ENCODE peak calls at places on chromosomes 11 and 22, in four cellular contexts. O is esophagus muscularis mucosa; R is naive thymus-derived CD4-positive, alpha-beta T cell; P is fibroblast of pulmonary artery. A is an unnamed sample.

GRCh38 chr11:108983621-108984020 is 318.8 kb downstream of the DDX10 start:
- DNase-seq in O (no peak), P (no peak), R (no peak), A (no peak)

GRCh38 chr11:78181155-78181554 is 7.3 kb downstream of the KCTD21 start:
- DNase-seq in O (no peak), P (peak), R (no peak), A (no peak)

GRCh38 chr22:39306456-39307361 is 12.7 kb downstream of the RPL3 start:
- DNase-seq in P (no peak), O (no peak), R (no peak), A (no peak)

GRCh38 chr11:96168623-96169022 is 174.4 kb downstream of the MAML2 start:
- DNase-seq in O (no peak), R (no peak), P (peak), A (no peak)

GRCh38 chr22:39468487-39469325 is 11.9 kb downstream of the MGAT3 start:
- DNase-seq in P (no peak), O (no peak), R (no peak), A (no peak)

GRCh38 chr11:28913883-28914282 is 805.7 kb downstream of the METTL15 start:
- DNase-seq in P (no peak), O (no peak), R (no peak), A (no peak)

GRCh38 chr22:38970548-38970947 is 11.6 kb upstream of the APOBEC3B start:
- DNase-seq in O (no peak), P (no peak), R (no peak), A (no peak)

GRCh38 chr22:50698546-50698945 is 25.9 kb downstream of the SHANK3 start:
- DNase-seq in P (no peak), O (no peak), R (no peak), A (no peak)

GRCh38 chr11:102384419-102385052 is 37.5 kb downstream of the BIRC2 start:
- DNase-seq in R (no peak), O (no peak), P (no peak), A (no peak)

GRCh38 chr11:33893711-33894401 is 2.0 kb upstream of the LMO2 start:
- DNase-seq in R (peak), O (no peak), P (peak), A (peak)

DNA sequence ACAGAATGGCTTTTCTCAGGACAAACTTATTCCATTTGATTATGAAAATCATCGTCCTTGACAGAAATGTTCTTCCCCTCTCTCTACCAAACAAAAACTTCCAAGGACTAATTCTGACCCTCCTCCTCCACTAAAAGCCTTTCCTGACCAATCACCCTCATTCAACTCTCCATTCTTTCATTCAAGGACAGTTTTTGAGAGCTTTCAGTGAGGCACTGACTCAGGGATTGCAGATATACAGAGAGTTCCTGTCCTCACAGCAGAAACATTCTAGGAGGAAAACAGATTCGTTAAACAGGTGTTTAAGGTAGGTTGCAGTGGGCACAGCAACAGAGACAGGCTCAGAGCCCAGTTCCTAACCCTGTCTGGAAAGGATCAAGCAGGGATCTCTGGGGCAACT is 41.5 kb downstream of the OR4D9 start:
- DNase-seq in P (no peak), R (no peak), O (no peak), A (no peak)
- H3K4me3 ChIP-seq in P (no peak), R (no peak), O (no peak), A (no peak)

GRCh38 chr11:73243093-73243485 is 25.0 kb downstream of the P2RY2 start:
- DNase-seq in R (no peak), O (no peak), P (no peak), A (no peak)

GRCh38 chr11:73240190-73240781 is 22.2 kb downstream of the P2RY2 start:
- DNase-seq in P (peak), R (no peak), O (no peak), A (no peak)

GRCh38 chr11:73244589-73245240 is 26.6 kb downstream of the P2RY2 start:
- DNase-seq in R (no peak), P (no peak), O (no peak), A (no peak)

GRCh38 chr11:73241300-73241699 is 23.2 kb downstream of the P2RY2 start:
- DNase-seq in R (no peak), P (no peak), O (no peak), A (no peak)

GRCh38 chr11:73242291-73243092 is 24.4 kb downstream of the P2RY2 start:
- DNase-seq in O (no peak), R (peak), P (peak), A (peak)
- H3K4me3 ChIP-seq in O (peak), R (no peak), P (no peak), A (peak)

GRCh38 chr22:45976351-45977002 is 485 bp downstream of the WNT7B start:
- DNase-seq in R (no peak), O (no peak), P (no peak), A (no peak)

GRCh38 chr22:45977003-45977395 is at the start of gene WNT7B:
- DNase-seq in P (no peak), O (no peak), R (no peak), A (no peak)

GRCh38 chr22:45977551-45978274 is 751 bp upstream of the WNT7B start:
- DNase-seq in O (no peak), R (no peak), P (no peak), A (no peak)

GRCh38 chr22:45974498-45974897 is 2.5 kb downstream of the WNT7B start:
- DNase-seq in O (no peak), R (no peak), P (no peak), A (no peak)

DNA sequence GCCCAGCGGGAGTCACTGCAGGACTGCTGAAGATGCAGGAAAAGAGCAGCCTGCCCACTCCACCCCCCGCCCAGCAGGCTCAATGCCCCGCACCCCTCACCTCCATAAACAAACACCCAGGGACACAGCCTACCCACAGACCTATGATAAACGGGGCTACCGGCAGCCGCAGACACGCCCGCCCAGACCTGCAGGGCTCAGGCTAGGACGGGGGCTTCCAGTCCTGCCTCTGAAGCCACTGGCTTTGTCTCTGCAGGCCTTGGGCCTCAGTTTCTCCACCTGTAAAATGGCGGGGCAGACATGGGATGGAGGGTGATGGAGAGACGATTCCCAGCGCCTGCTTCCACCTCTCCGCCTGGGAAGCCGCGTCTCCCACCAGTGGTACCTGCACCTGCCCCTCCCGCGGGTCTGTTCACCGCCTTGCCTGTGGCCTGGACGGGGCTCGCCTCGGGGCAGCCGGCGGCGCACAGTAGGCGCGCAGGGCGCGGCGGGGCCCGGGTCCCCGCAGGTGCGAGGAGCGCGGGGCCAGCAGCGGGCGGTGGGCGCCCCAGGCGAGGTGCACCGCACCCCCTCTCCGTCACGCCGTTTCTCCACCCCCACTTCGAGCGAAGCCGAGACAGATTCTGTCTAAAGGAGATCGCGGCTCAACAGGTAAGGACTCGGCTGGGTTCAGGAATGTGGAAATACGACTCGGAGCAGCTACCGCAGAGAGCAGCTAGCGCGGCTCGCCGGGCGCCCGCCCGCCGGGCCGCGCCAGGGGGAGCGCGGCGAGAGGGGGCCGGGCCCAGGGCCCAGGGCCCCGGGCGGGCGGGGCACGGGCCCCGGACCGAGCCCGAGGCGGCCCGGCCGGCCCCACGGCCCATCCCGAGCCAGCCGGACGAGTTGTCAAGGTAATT is 1.4 kb downstream of the WNT7B start:
- DNase-seq in P (no peak), R (no peak), O (no peak), A (no peak)
- H3K4me3 ChIP-seq in P (no peak), R (no peak), O (peak), A (no peak)

GRCh38 chr11:11583801-11584445 is 37.9 kb downstream of the GALNT18 start:
- DNase-seq in O (no peak), P (no peak), R (no peak), A (no peak)
- H3K4me3 ChIP-seq in O (no peak), P (no peak), R (no peak), A (no peak)

GRCh38 chr11:122201126-122201525 is 85.1 kb upstream of the BLID start:
- DNase-seq in O (peak), P (no peak), R (no peak), A (no peak)

GRCh38 chr11:122205036-122205435 is 89.0 kb upstream of the BLID start:
- DNase-seq in P (no peak), O (no peak), R (no peak), A (no peak)

GRCh38 chr11:122204206-122204605 is 88.2 kb upstream of the BLID start:
- DNase-seq in P (no peak), O (no peak), R (no peak), A (no peak)

GRCh38 chr11:122202161-122202950 is 86.3 kb upstream of the BLID start:
- DNase-seq in P (peak), O (peak), R (no peak), A (no peak)

DNA sequence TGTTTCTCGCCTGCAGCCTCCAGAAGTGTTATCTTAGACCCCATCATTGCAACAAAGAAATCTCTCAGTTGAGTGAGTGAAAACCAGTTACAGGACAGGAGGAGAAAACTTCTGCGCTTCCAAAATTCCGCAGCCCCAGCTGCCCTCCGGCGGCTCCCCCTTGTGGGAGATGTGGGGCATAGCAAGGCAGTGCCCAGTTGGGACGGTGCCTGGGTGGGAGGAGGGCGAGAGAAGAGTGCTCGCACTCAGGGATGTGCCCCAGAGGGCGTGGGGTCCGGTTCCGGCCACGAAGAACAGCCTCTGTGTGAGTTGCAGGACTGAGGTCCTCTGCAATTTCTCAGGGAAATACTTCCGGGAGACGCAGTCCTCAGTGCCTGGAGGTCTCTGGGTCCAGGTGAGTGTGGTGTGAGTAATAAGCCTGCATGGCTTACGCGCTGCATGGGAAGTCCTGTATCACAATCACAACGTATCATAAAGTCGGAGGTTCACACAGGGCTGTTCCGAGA is 87.0 kb upstream of the BLID start:
- DNase-seq in R (peak), O (peak), P (peak), A (peak)
- H3K4me3 ChIP-seq in R (no peak), O (peak), P (peak), A (no peak)

GRCh38 chr11:117426297-117426685 is 98.6 kb downstream of the CEP164 start:
- DNase-seq in O (no peak), R (peak), P (peak), A (peak)
- H3K4me3 ChIP-seq in O (no peak), R (no peak), P (no peak), A (no peak)

GRCh38 chr11:65646921-65647701 is 9.2 kb downstream of the SIPA1 start:
- DNase-seq in P (peak), O (no peak), R (no peak), A (no peak)
- H3K4me3 ChIP-seq in P (peak), O (peak), R (no peak), A (no peak)

GRCh38 chr11:126163779-126164178 is 47.7 kb downstream of the RPUSD4 start:
- DNase-seq in O (no peak), P (no peak), R (no peak), A (no peak)
- H3K4me3 ChIP-seq in O (no peak), P (no peak), R (no peak), A (no peak)

GRCh38 chr22:19449422-19449767 is 1.9 kb upstream of the C22orf39 start:
- DNase-seq in O (no peak), R (no peak), P (no peak), A (no peak)
- H3K4me3 ChIP-seq in O (no peak), R (no peak), P (no peak), A (no peak)

DNA sequence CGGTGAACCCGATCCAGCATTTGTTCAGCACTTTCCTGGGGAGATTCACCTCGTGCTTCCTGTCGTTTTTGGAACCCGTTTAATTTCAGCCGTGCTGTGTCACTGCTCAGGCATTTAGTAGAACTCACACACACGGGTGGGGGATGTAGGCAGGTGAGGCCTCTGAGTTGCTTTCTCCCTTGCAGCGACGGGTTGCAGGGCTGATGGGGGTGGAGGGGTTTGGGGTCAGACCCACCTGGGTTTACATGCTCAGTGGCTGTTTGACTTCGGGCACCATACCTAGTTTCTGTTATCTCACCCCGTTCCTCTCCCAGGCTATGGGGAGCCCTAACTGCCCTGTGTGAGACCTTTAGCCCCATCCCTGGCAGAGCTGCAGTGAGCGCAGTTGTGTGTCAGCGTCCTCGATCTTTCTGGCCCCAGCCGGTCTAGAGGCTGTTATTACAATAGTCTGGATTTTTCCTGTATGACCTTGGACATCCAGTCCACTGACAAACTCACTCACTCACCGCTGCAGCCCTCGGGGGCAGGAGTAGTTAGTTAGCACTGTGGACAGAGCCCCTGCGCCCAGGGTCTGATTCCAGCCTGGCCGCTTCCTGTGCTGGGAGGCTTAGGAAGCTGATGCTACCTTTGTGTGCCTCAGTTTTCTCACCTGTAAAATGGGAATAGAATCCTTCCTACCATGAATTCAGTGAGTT is 2.6 kb downstream of the LRP5 start:
- DNase-seq in P (no peak), O (no peak), R (no peak), A (no peak)
- H3K4me3 ChIP-seq in P (peak), O (peak), R (no peak), A (no peak)

A was measured in Jurkat, Clone E6-1.